ENCODE peak calls at places on chromosomes 12 and 14, in eight cellular contexts. W is tibial artery, D is ascending aorta, Z is hepatocyte, R is lung, Q is uterus, Y is fibroblast of the aortic adventitia, F is brain microvascular endothelial cell. U is an unnamed sample.

GRCh38 chr12:93047118-93047517 is 118.0 kb upstream of the EEA1 start:
- DNase-seq in D (no peak), Z (no peak), Y (no peak), F (no peak), R (no peak), W (no peak), Q (no peak), U (no peak)

GRCh38 chr14:103194256-103195045 is 71.2 kb downstream of the TNFAIP2 start:
- DNase-seq in D (peak), W (peak), Z (no peak), F (no peak), Y (peak), R (no peak), Q (no peak), U (peak)

GRCh38 chr14:31994391-31995033 is 82.6 kb upstream of the ARHGAP5 start:
- DNase-seq in Y (peak), D (no peak), Q (no peak), W (no peak), F (peak), Z (no peak), R (no peak), U (no peak)

GRCh38 chr12:131779027-131779426 is 49.2 kb upstream of the MMP17 start:
- DNase-seq in F (no peak), Z (no peak), R (no peak), D (no peak), W (no peak), Q (no peak), Y (no peak), U (no peak)

GRCh38 chr12:92270501-92270900 is 124.9 kb upstream of the BTG1 start:
- DNase-seq in F (no peak), Z (no peak), Q (no peak), D (no peak), W (no peak), R (no peak), Y (no peak), U (no peak)

GRCh38 chr14:99581960-99582359 is 22.0 kb downstream of the CCDC85C start:
- DNase-seq in D (no peak), R (no peak), W (no peak), F (no peak), Z (no peak), Q (no peak), Y (no peak), U (no peak)

GRCh38 chr14:67583711-67584644 is 16.1 kb downstream of the PIGH start:
- DNase-seq in Q (no peak), Y (peak), D (peak), F (peak), R (no peak), W (no peak), Z (peak), U (peak)

GRCh38 chr14:24777678-24778077 is 143.7 kb upstream of the GZMB start:
- DNase-seq in Y (no peak), F (no peak), W (no peak), D (no peak), Z (no peak), Q (no peak), R (no peak), U (no peak)

GRCh38 chr12:71551529-71551928 is 111.9 kb downstream of the LGR5 start:
- DNase-seq in D (no peak), F (no peak), W (no peak), Q (no peak), Y (peak), R (no peak), Z (no peak), U (peak)

GRCh38 chr12:100499416-100499815 is 25.8 kb downstream of the NR1H4 start:
- DNase-seq in R (no peak), D (no peak), F (no peak), Q (no peak), W (no peak), Y (no peak), Z (no peak), U (no peak)

GRCh38 chr12:79127268-79127895 is 262.8 kb downstream of the SYT1 start:
- DNase-seq in W (no peak), Y (peak), D (no peak), Q (no peak), F (peak), Z (peak), R (no peak), U (peak)

GRCh38 chr12:117026921-117027250 is 72.3 kb downstream of the TESC start:
- DNase-seq in Q (no peak), Y (no peak), D (peak), Z (no peak), W (no peak), R (no peak), F (no peak), U (no peak)

GRCh38 chr14:60116181-60116580 is 24.5 kb downstream of the PCNX4 start:
- DNase-seq in D (no peak), Q (no peak), R (no peak), F (no peak), Y (peak), W (no peak), Z (no peak), U (peak)

GRCh38 chr14:30034049-30034635 is 106.5 kb upstream of the PRKD1 start:
- DNase-seq in Q (no peak), R (no peak), D (no peak), F (no peak), Y (no peak), W (no peak), Z (no peak), U (peak)

GRCh38 chr14:67710209-67710608 is 8.5 kb downstream of the RDH12 start:
- DNase-seq in R (no peak), Y (no peak), Q (no peak), W (no peak), D (no peak), Z (no peak), F (no peak), U (no peak)

GRCh38 chr12:69904761-69905160 is 79.7 kb downstream of the MYRFL start:
- DNase-seq in W (no peak), F (peak), D (no peak), Y (peak), Q (no peak), R (no peak), Z (no peak), U (peak)

GRCh38 chr12:91982946-91983345 is 162.7 kb downstream of the BTG1 start:
- DNase-seq in Z (no peak), Y (peak), F (no peak), W (no peak), R (no peak), Q (peak), D (no peak), U (no peak)

GRCh38 chr14:38065101-38065762 is 142.5 kb upstream of the SSTR1 start:
- DNase-seq in Q (no peak), W (no peak), Z (no peak), F (no peak), R (no peak), Y (no peak), D (no peak), U (no peak)

GRCh38 chr14:99628832-99629618 is 15.9 kb upstream of the HHIPL1 start:
- DNase-seq in Q (peak), F (peak), D (peak), Y (peak), R (peak), W (peak), Z (peak), U (peak)

GRCh38 chr14:22976620-22977433 is 5.5 kb downstream of the AJUBA start:
- DNase-seq in R (peak), W (no peak), Q (no peak), F (peak), Z (peak), D (no peak), Y (peak), U (peak)

GRCh38 chr12:91577586-91578539 is 395.2 kb upstream of the DCN start:
- DNase-seq in Q (no peak), W (no peak), F (no peak), Y (peak), R (no peak), Z (peak), D (no peak), U (peak)

GRCh38 chr12:91127751-91128150 is 16.5 kb upstream of the LUM start:
- DNase-seq in Y (no peak), D (no peak), W (no peak), F (peak), Z (peak), Q (no peak), R (no peak), U (peak)

GRCh38 chr12:132282950-132283771 is 46.2 kb downstream of the GALNT9 start:
- DNase-seq in D (no peak), R (no peak), Y (no peak), Z (no peak), W (no peak), F (no peak), Q (no peak), U (no peak)

DNA sequence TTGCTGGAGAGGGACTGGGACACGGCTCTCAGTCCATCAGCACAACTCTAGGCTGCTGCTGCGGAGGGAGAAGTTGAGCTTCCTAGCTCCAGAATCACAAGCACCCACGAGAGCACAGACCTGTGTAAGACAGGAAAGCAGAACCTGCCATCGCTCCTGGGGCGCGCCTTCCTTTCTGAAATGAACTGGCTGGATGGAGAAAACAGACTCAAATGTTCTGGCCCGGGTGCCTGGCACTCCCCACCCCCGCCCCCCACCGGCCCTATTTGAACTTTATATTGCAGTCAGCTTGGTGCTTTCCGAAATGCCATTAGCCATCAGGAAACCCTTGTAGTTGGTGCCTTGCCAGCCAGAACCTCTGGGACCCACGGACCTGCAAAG is 23.8 kb downstream of the MVK start:
- DNase-seq in Q (no peak), F (no peak), R (no peak), Z (no peak), Y (no peak), D (no peak), W (no peak), U (no peak)
- H3K4me3 ChIP-seq in Q (no peak), F (no peak), R (no peak), Z (no peak), Y (no peak), D (no peak), W (peak), U (no peak)

DNA sequence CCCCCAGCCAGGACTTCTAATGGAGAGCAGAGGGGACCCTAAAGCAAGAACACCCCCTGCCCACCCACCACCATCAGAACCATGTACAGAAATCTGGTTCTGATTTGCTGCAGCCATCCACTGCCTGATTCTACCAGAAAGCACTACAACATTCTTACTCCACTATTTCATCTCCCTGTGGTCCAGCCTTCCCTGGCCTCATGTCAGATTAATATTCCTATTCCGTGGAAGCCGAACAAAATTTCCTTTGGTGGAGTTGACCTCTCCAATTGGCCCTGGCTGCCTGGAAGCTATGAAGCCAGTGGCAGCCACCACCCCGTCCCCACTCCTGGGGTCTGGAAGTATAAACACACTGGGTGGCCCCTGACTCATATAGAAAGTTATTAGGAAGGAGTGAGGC is 60.2 kb downstream of the ANO2 start:
- DNase-seq in Y (no peak), W (no peak), F (no peak), Z (no peak), Q (no peak), R (no peak), D (no peak), U (no peak)
- H3K4me3 ChIP-seq in Y (no peak), W (no peak), F (no peak), Z (no peak), Q (no peak), R (no peak), D (no peak), U (no peak)

GRCh38 chr12:111410229-111411186 is 4.8 kb downstream of the SH2B3 start:
- DNase-seq in Y (no peak), W (no peak), F (no peak), R (no peak), Z (no peak), Q (no peak), D (peak), U (no peak)
- H3K4me3 ChIP-seq in Y (no peak), W (peak), F (peak), R (no peak), Z (no peak), Q (no peak), D (peak), U (no peak)

GRCh38 chr14:105094193-105094907 is 29.1 kb upstream of the GPR132 start:
- DNase-seq in F (no peak), Z (no peak), Y (no peak), Q (no peak), R (peak), D (peak), W (no peak), U (no peak)
- H3K4me3 ChIP-seq in F (peak), Z (no peak), Y (peak), Q (peak), R (peak), D (peak), W (peak), U (peak)

DNA sequence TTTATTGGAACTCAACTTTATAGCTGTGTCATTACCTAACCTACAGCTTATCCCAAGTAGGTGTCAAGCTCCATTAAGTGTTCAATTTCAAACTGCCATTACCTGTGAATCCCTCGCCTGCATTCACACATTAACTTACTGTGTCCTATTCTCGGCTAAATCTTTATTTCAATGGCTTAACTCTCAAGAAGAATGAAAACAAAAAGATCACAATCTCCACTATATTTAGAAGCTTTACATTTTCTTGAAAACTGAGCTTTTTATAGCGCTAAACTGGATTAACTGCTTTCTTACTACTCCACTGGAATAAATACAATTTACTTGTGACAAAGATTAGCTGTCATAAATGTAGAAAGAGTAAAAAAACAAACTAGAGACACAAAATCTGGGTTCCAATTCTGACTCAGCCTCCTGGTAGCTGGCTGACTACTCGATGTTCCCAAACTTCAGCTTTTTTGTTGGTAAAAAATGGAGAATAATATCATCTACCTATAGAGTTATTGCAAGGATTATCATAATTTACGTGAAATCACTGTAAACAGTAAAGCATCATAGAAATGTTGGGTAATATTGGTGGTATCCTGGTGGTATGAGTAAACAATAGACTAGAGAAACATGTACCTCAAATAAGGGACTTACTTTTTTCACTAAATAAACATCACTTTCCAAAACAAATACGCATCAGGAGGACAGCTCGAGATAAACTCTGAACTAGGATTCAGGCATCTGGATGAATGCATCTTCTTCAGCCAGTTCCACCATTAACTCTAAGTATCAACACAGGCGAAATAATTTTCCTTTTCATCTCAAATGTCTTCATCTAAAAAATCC is 1.7 kb downstream of the RALGAPA1 start:
- DNase-seq in W (no peak), F (no peak), R (no peak), Y (no peak), Z (no peak), Q (no peak), D (no peak), U (no peak)
- H3K4me3 ChIP-seq in W (peak), F (no peak), R (no peak), Y (peak), Z (peak), Q (no peak), D (peak), U (peak)

DNA sequence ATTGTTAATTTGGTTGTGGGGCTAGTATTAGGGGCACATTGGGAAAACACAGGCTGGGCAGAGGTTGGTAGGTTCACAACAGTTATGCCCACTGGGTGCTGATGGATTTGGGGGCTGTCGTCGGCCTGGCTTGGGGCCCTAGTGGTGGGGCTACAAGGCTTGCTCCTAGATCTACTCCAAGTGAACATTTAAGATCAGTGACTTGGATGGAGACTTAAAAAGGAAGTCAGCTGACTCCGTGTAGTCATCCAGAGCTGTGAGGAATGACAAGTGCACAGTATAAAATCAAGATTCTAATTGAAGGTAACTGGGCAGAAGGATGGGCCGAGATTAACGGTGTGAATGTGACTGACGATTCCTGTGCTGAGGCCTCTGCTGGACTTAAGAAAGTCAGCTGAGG is 12.8 kb upstream of the NR4A1 start:
- DNase-seq in W (no peak), D (no peak), Z (no peak), R (no peak), Y (peak), F (no peak), Q (no peak), U (no peak)
- H3K4me3 ChIP-seq in W (peak), D (peak), Z (no peak), R (peak), Y (peak), F (no peak), Q (no peak), U (peak)

GRCh38 chr12:81520064-81520945 is 238.8 kb downstream of the PPFIA2 start:
- DNase-seq in Y (no peak), R (no peak), Z (no peak), F (no peak), W (no peak), Q (no peak), D (no peak), U (no peak)
- H3K4me3 ChIP-seq in Y (peak), R (no peak), Z (no peak), F (no peak), W (peak), Q (no peak), D (no peak), U (peak)

DNA sequence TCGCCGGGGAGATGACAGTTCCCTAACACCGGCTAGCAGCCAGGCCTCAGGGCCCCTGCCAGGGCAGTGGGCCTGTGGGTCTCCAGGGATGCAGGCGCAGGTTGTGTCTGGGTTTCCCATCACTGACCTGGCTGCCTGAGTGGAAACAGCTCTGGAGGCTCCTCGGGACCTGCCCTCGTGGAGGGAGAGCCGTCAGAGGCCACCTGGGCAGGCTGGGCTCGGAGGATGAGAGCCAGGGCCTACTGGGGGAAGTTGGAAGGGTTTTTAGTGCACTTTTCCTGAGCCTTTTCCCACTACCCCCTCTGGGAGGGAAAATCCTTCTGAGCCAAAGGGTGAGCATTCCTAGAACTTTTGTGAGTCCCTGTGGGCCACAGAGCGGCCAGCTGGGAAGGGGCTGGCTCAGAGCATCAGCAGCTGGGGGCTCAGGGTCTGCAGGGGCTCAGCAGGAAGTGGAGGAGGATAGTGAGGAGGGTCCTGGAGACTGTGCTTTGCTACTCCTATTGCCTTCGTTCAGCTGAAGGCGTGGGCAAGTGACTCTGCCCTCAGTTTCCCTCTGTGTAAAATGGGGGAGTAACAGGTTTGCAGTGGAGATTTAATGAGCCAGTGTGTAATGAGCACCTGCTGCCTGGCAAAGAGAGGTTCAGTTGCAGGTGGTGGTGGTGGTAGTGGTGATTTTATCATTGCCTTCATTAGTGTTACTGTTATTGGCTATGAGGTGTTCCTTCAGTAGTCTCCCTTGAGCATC is 1.8 kb downstream of the SH2B3 start:
- DNase-seq in R (no peak), Q (no peak), Z (no peak), D (no peak), W (no peak), F (no peak), Y (no peak), U (no peak)
- H3K4me3 ChIP-seq in R (peak), Q (peak), Z (no peak), D (peak), W (peak), F (peak), Y (peak), U (peak)

U was measured in AG10803.